ENCODE peak calls at places on chromosomes 1 and 21, in seven cellular contexts. G, W, E, A, S, C and Y are unnamed samples. For H3K4me1, the result is how much of the 10 kb centered on the place peaks cover.

GRCh38 chr1:81982523-81982922 is 181.8 kb downstream of the ADGRL2 start:
- DNase-seq in G (no peak), W (no peak), E (no peak), A (no peak), S (no peak), C (no peak), Y (no peak)

GRCh38 chr21:45680215-45680614 is 36.7 kb downstream of the PCBP3 start:
- DNase-seq in G (no peak), W (no peak), E (no peak), A (no peak), S (no peak), C (no peak), Y (no peak)

GRCh38 chr1:101317590-101317989 is 80.8 kb downstream of the S1PR1 start:
- DNase-seq in G (no peak), W (no peak), E (no peak), A (no peak), S (no peak), C (peak), Y (no peak)

GRCh38 chr1:87140831-87141540 is 187.7 kb upstream of the LMO4 start:
- DNase-seq in G (no peak), W (no peak), E (no peak), A (no peak), S (no peak), C (no peak), Y (no peak)

GRCh38 chr1:11797525-11798216 is 8.1 kb downstream of the MTHFR start:
- DNase-seq in G (no peak), W (peak), E (no peak), A (peak), S (no peak), C (no peak), Y (peak)

GRCh38 chr1:55244476-55245109 is 29.4 kb upstream of the USP24 start:
- DNase-seq in G (no peak), W (no peak), E (no peak), A (no peak), S (no peak), C (no peak), Y (no peak)

GRCh38 chr1:51237313-51237700 is 1.2 kb downstream of the RNF11 start:
- DNase-seq in G (no peak), W (no peak), E (no peak), A (no peak), S (no peak), C (no peak), Y (no peak)

GRCh38 chr1:245599413-245600174 is 444.8 kb downstream of the KIF26B start:
- DNase-seq in G (no peak), W (no peak), E (peak), A (no peak), S (no peak), C (no peak), Y (no peak)

GRCh38 chr1:94974224-94974623 is 47.3 kb upstream of the CNN3 start:
- DNase-seq in G (no peak), W (no peak), E (no peak), A (peak), S (no peak), C (no peak), Y (no peak)

GRCh38 chr1:24727490-24728214 is 17.6 kb upstream of the CLIC4 start:
- DNase-seq in G (peak), W (no peak), E (peak), A (no peak), S (no peak), C (no peak), Y (peak)

DNA sequence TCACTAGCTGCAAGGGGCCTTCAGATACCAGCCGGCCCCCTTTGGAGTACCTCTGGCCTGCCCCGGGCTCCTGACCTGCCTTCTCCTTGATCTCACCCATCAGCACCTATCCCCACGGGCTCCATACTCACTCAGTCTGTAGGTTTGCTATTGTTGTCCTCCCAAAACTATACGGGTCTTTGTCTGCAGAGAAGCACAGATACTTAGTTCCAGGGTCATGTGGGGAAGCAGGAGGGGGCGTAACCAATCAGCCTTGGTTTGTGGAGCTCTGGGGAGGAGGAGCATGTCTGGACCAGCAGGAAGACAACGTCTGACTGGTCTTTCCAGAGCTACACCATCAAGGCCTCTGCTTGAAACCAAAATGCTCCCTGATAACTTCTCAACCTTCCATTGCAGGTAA is 15.2 kb downstream of the TMEM63A start:
- DNase-seq in G (no peak), W (no peak), E (no peak), A (no peak), S (no peak), C (no peak), Y (no peak)
- H3K4me1 ChIP-seq in G (under half), W (under half), E (under half), A (under half), S (under half), C (under half), Y (under half)

DNA sequence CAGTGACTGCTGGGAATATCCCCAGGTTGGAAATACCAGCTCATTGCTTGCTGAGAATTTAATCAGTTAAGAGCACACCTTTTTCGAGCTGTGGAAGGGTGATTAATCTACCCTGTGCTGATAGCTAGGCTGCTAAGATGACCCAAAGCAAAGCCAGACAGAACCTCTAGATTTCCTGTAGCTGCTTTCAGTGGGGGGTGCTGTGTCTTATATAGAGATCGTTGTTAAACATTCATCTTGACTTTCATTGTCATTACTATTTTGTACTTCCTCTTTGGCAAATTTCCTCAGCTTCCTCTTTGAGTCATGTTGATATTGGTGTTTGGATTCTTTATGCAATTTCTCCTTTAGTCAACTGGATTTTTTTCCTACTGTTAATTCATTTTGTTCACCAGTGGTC is 155.3 kb downstream of the DISC1 start:
- DNase-seq in G (no peak), W (no peak), E (no peak), A (peak), S (no peak), C (no peak), Y (no peak)
- TF ChIP-seq POLR2AphosphoS5 in G (no peak), W (no peak), E (no peak), A (no peak), S (no peak), C (no peak), Y (no peak)

GRCh38 chr1:211676106-211676583 is 724 bp upstream of the NEK2 start:
- DNase-seq in G (no peak), W (no peak), E (no peak), A (no peak), S (no peak), C (no peak), Y (no peak)
- H3K4me3 ChIP-seq in G (peak), W (peak), E (peak), A (peak), S (peak), C (peak), Y (peak)

GRCh38 chr1:13751458-13751871 is 51.5 kb downstream of the PRDM2 start:
- DNase-seq in G (no peak), W (no peak), E (no peak), A (no peak), S (no peak), C (no peak), Y (no peak)

GRCh38 chr1:13751985-13752384 is 52.0 kb downstream of the PRDM2 start:
- DNase-seq in G (no peak), W (no peak), E (no peak), A (no peak), S (no peak), C (no peak), Y (no peak)

GRCh38 chr1:13754003-13754402 is 54.0 kb downstream of the PRDM2 start:
- DNase-seq in G (no peak), W (no peak), E (no peak), A (no peak), S (no peak), C (no peak), Y (no peak)

GRCh38 chr1:13754510-13755103 is 54.6 kb downstream of the PRDM2 start:
- DNase-seq in G (no peak), W (no peak), E (no peak), A (no peak), S (no peak), C (no peak), Y (no peak)

GRCh38 chr1:13752852-13753251 is 52.9 kb downstream of the PRDM2 start:
- DNase-seq in G (no peak), W (no peak), E (no peak), A (no peak), S (no peak), C (no peak), Y (no peak)
- H3K4me1 ChIP-seq in G (under half), W (under half), E (under half), A (under half), S (under half), C (under half), Y (half or more)

DNA sequence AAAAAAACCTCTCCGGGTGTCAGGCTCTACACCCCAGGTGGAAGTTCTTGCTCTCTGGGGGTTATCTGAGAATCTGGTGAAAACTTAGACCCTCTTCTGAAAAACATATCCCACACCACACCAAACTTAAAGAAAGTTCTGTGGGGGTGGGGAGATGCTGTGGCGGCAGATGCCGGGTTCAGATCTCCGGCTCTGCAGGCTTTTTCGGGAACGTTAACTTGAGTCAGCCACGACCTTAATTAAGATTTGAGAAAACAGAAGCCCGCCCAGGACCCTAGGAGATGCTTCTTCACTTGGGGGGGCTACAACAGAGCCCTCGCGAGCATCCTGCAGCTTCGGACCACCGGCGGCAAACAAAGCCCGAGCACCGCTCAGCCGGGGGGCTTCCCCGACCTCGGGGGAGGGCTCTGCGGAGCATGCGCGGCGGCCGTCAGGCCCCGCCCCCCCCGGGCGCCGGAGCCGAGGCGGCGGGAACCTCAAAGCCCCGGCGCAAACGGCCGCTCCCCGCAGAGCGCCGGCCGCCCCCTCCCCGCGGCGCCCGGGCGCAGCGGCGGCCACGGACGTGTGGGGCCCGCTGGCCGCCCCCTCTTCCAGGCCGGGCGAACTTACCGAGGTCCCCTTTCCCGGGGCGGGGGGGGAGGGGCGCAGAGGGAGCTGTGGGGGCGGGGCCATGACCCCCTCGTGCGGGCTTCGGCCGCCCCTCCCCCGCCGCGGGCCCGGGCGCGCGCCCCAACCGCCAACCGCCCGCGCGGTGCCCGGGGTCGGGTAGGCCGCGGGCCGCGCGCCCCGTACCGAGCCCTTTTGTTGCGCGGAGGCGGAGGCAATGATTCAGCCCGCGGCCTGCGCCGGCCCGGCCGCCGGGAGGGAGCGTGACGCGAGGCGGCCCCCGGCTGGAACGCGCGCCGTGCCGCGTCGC is 2.0 kb downstream of the RCC2 start:
- DNase-seq in G (peak), W (peak), E (no peak), A (peak), S (no peak), C (peak), Y (peak)
- TF ChIP-seq POLR2AphosphoS5 in G (no peak), W (peak), E (no peak), A (peak), S (peak), C (no peak), Y (no peak)

GRCh38 chr1:229478852-229479251 is 29.3 kb downstream of the NUP133 start:
- DNase-seq in G (no peak), W (no peak), E (no peak), A (no peak), S (no peak), C (no peak), Y (no peak)
- H3K4me3 ChIP-seq in G (no peak), W (no peak), E (no peak), A (no peak), S (no peak), C (no peak), Y (no peak)